ENCODE peak calls at places on chromosome 6, in four cellular contexts. P is sigmoid colon; C is CD8-positive, alpha-beta T cell; A is lower lobe of right lung. J is an unnamed sample.

GRCh38 chr6:6994796-6995195 is 113.0 kb upstream of the RREB1 start:
- DNase-seq in P (no peak), C (no peak), A (no peak), J (no peak)

GRCh38 chr6:91276315-91276714 is 689.4 kb upstream of the MAP3K7 start:
- DNase-seq in P (no peak), C (no peak), A (no peak), J (no peak)

GRCh38 chr6:13794184-13794583 is 20.2 kb downstream of the MCUR1 start:
- DNase-seq in P (no peak), C (no peak), A (no peak), J (peak; percentile 98)

GRCh38 chr6:89605861-89606260 is 32.7 kb downstream of the LYRM2 start:
- DNase-seq in P (no peak), C (no peak), A (no peak), J (no peak)

GRCh38 chr6:5190467-5190866 is 70.3 kb downstream of the LYRM4 start:
- DNase-seq in P (no peak), C (no peak), A (no peak), J (peak; percentile 95)

GRCh38 chr6:117706504-117706903 is 31.2 kb downstream of the NUS1 start:
- DNase-seq in P (no peak), C (no peak), A (no peak), J (no peak)

GRCh38 chr6:157443066-157443800 is 62.2 kb downstream of the ZDHHC14 start:
- DNase-seq in P (no peak), C (no peak), A (no peak), J (peak; percentile 80)

GRCh38 chr6:147709396-147710272 is 201.1 kb downstream of the SAMD5 start:
- DNase-seq in P (no peak), C (no peak), A (no peak), J (no peak)

GRCh38 chr6:35343092-35343834 is 905 bp downstream of the PPARD start:
- DNase-seq in P (peak; percentile 81), C (no peak), A (peak; percentile 73), J (peak; percentile 85)

GRCh38 chr6:52363222-52363867 is 1.4 kb downstream of the PAQR8 start:
- DNase-seq in P (no peak), C (no peak), A (no peak), J (no peak)

GRCh38 chr6:105120570-105120969 is 59.2 kb downstream of the POPDC3 start:
- DNase-seq in P (no peak), C (no peak), A (no peak), J (peak; percentile 9)

GRCh38 chr6:46419576-46420002 is 71.7 kb downstream of the RCAN2 start:
- DNase-seq in P (peak; percentile 66), C (no peak), A (no peak), J (peak; percentile 86)

GRCh38 chr6:46985943-46986342 is 56.2 kb downstream of the ADGRF1 start:
- DNase-seq in P (no peak), C (no peak), A (no peak), J (peak; percentile 51)

GRCh38 chr6:30885481-30885998 is 1.2 kb downstream of the DDR1 start:
- DNase-seq in P (no peak), C (no peak), A (no peak), J (peak; percentile 34)

GRCh38 chr6:11613336-11613735 is 75.8 kb downstream of the TMEM170B start:
- DNase-seq in P (no peak), C (no peak), A (no peak), J (no peak)

GRCh38 chr6:169921853-169922779 is 170.7 kb downstream of the ERMARD start:
- DNase-seq in P (peak; percentile 42), C (peak; percentile 27), A (no peak), J (no peak)

GRCh38 chr6:6494677-6495076 is 93.8 kb upstream of the LY86 start:
- DNase-seq in P (no peak), C (no peak), A (peak; percentile 73), J (no peak)

GRCh38 chr6:20652691-20653479 is 118.6 kb downstream of the CDKAL1 start:
- DNase-seq in P (no peak), C (no peak), A (no peak), J (peak; percentile 62)
- TF ChIP-seq CTCF in P (no peak), C (no peak), A (no peak), J (no peak)

GRCh38 chr6:3423439-3424184 is 33.2 kb downstream of the SLC22A23 start:
- DNase-seq in P (no peak), C (no peak), A (no peak), J (no peak)
- H3K4me3 ChIP-seq in P (no peak overlapping the region), C (no peak overlapping the region), A (no peak overlapping the region), J (no peak overlapping the region)

GRCh38 chr6:25943887-25944286 is 13.4 kb upstream of the SLC17A2 start:
- DNase-seq in P (no peak), C (no peak), A (no peak), J (no peak)

GRCh38 chr6:25944655-25945054 is 14.2 kb upstream of the SLC17A2 start:
- DNase-seq in P (no peak), C (no peak), A (no peak), J (no peak)

GRCh38 chr6:25945175-25945574 is 14.7 kb upstream of the SLC17A2 start:
- DNase-seq in P (no peak), C (no peak), A (no peak), J (no peak)

GRCh38 chr6:25939593-25939992 is 9.1 kb upstream of the SLC17A2 start:
- DNase-seq in P (no peak), C (no peak), A (no peak), J (no peak)

GRCh38 chr6:25942561-25943147 is 12.2 kb upstream of the SLC17A2 start:
- DNase-seq in P (no peak), C (no peak), A (no peak), J (peak; percentile 73)
- TF ChIP-seq CTCF in P (no peak), C (peak; percentile 65), A (peak; percentile 46), J (peak; percentile 48)

GRCh38 chr6:28742668-28743270 is 181.0 kb downstream of the TRIM27 start:
- DNase-seq in P (no peak), C (no peak), A (no peak), J (peak; percentile 42)

GRCh38 chr6:28747631-28748157 is 176.1 kb downstream of the TRIM27 start:
- DNase-seq in P (no peak), C (no peak), A (no peak), J (peak; percentile 61)

GRCh38 chr6:28747083-28747630 is 176.6 kb downstream of the TRIM27 start:
- DNase-seq in P (no peak), C (no peak), A (no peak), J (no peak)

GRCh38 chr6:28741363-28741762 is 182.4 kb downstream of the TRIM27 start:
- DNase-seq in P (no peak), C (no peak), A (no peak), J (no peak)

DNA sequence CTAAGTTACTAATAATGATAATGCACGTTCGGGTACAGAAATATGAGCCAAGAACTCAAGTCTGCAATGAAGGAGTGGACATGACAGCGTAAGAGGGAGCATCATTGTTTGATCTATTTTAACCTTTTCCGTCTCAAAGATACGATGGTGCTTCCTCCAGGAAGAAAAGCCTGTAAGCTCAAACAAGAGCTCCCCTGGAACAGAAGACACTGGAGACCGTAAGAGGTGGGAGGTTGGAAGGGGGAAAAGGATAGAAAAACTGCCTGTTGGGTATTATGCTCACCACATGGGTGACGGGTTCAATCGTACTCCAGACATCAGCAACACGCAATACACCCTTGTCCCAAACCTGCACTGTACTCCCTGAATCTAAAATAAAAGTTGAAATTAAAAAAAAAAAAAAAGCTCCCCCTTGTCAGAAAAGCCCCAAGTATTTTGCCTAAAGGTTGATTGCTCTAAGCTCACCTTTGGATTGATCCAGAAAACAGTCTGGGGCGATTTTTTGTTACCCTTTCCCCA is 180.5 kb downstream of the TRIM27 start:
- DNase-seq in P (no peak), C (no peak), A (no peak), J (no peak)
- H3K4me3 ChIP-seq in P (no peak overlapping the region), C (no peak overlapping the region), A (no peak overlapping the region), J (peak overlapping the region; percentile 21)

GRCh38 chr6:8539446-8539845 is 104.1 kb upstream of the SLC35B3 start:
- DNase-seq in P (no peak), C (no peak), A (no peak), J (peak; percentile 4)
- TF ChIP-seq CTCF in P (no peak), C (no peak), A (no peak), J (no peak)

J was measured in cardiac fibroblast.